ENCODE peak calls at places on chromosomes 5 and 9, in four cellular contexts. One of them, this sample, is unnamed. For H3K36me3, the result is how much of the 10 kb centered on the place peaks cover.

GRCh38 chr9:96413312-96414221 is 4.6 kb downstream of the ZNF367 start:
- DNase-seq in right atrium auricular region: no peak
- DNase-seq in GM23338: no peak
- DNase-seq in kidney: no peak
- DNase-seq in this sample: no peak

GRCh38 chr9:4464911-4465513 is 25.3 kb upstream of the SLC1A1 start:
- DNase-seq in kidney: no peak
- DNase-seq in right atrium auricular region: no peak
- DNase-seq in GM23338: no peak
- DNase-seq in this sample: no peak

GRCh38 chr5:135131801-135132675 is 98.0 kb upstream of the PITX1 start:
- DNase-seq in GM23338: no peak
- DNase-seq in kidney: peak
- DNase-seq in right atrium auricular region: no peak
- DNase-seq in this sample: no peak

GRCh38 chr9:107174441-107174840 is 108.6 kb upstream of the RAD23B start:
- DNase-seq in kidney: no peak
- DNase-seq in right atrium auricular region: no peak
- DNase-seq in GM23338: no peak
- DNase-seq in this sample: no peak

GRCh38 chr9:102950341-102950740 is 44.8 kb upstream of the CYLC2 start:
- DNase-seq in kidney: no peak
- DNase-seq in right atrium auricular region: no peak
- DNase-seq in GM23338: no peak
- DNase-seq in this sample: no peak

GRCh38 chr5:153043876-153044275 is 446.6 kb upstream of the GRIA1 start:
- DNase-seq in kidney: no peak
- DNase-seq in right atrium auricular region: no peak
- DNase-seq in GM23338: no peak
- DNase-seq in this sample: no peak

GRCh38 chr9:110148384-110148783 is 59.6 kb downstream of the C9orf152 start:
- DNase-seq in right atrium auricular region: no peak
- DNase-seq in kidney: no peak
- DNase-seq in GM23338: no peak
- DNase-seq in this sample: no peak

GRCh38 chr5:51380603-51381207 is 2.5 kb upstream of the ISL1 start:
- DNase-seq in GM23338: peak
- DNase-seq in kidney: no peak
- DNase-seq in right atrium auricular region: no peak
- DNase-seq in this sample: no peak

GRCh38 chr5:95042040-95042439 is 242.9 kb downstream of the MCTP1 start:
- DNase-seq in GM23338: no peak
- DNase-seq in right atrium auricular region: no peak
- DNase-seq in kidney: no peak
- DNase-seq in this sample: no peak

GRCh38 chr9:114011313-114011712 is 66.8 kb downstream of the AMBP start:
- DNase-seq in GM23338: no peak
- DNase-seq in right atrium auricular region: no peak
- DNase-seq in kidney: peak
- DNase-seq in this sample: no peak

GRCh38 chr5:100306000-100306399 is 229.2 kb upstream of the FAM174A start:
- DNase-seq in GM23338: no peak
- DNase-seq in kidney: no peak
- DNase-seq in right atrium auricular region: no peak
- DNase-seq in this sample: no peak

GRCh38 chr9:112886351-112886750 is 4.3 kb downstream of the SLC46A2 start:
- DNase-seq in kidney: no peak
- DNase-seq in right atrium auricular region: no peak
- DNase-seq in GM23338: no peak
- DNase-seq in this sample: no peak

GRCh38 chr9:32550046-32550608 is 2.0 kb upstream of the SMIM27 start:
- DNase-seq in GM23338: peak
- DNase-seq in kidney: no peak
- DNase-seq in right atrium auricular region: no peak
- DNase-seq in this sample: no peak

GRCh38 chr9:26565131-26565530 is 327.5 kb downstream of the CAAP1 start:
- DNase-seq in GM23338: no peak
- DNase-seq in right atrium auricular region: no peak
- DNase-seq in kidney: no peak
- DNase-seq in this sample: no peak

GRCh38 chr5:16455670-16456069 is 9.9 kb downstream of the ZNF622 start:
- DNase-seq in GM23338: no peak
- DNase-seq in right atrium auricular region: no peak
- DNase-seq in kidney: no peak
- DNase-seq in this sample: no peak

GRCh38 chr5:119680080-119680479 is 50.7 kb downstream of the FAM170A start:
- DNase-seq in right atrium auricular region: no peak
- DNase-seq in kidney: peak
- DNase-seq in GM23338: no peak
- DNase-seq in this sample: no peak

GRCh38 chr9:38296853-38297252 is 95.6 kb upstream of the ALDH1B1 start:
- DNase-seq in right atrium auricular region: no peak
- DNase-seq in kidney: no peak
- DNase-seq in GM23338: no peak
- DNase-seq in this sample: no peak

GRCh38 chr9:7075154-7075553 is 317.4 kb downstream of the KDM4C start:
- DNase-seq in right atrium auricular region: no peak
- DNase-seq in GM23338: no peak
- DNase-seq in kidney: no peak
- DNase-seq in this sample: no peak

GRCh38 chr9:14092344-14092743 is 221.6 kb downstream of the NFIB start:
- DNase-seq in right atrium auricular region: no peak
- DNase-seq in GM23338: no peak
- DNase-seq in kidney: no peak
- DNase-seq in this sample: no peak

GRCh38 chr5:31445041-31445600 is 86.8 kb downstream of the DROSHA start:
- DNase-seq in kidney: no peak
- DNase-seq in GM23338: no peak
- DNase-seq in right atrium auricular region: no peak
- DNase-seq in this sample: no peak
- H3K36me3 ChIP-seq in kidney: under half
- H3K36me3 ChIP-seq in GM23338: under half
- H3K36me3 ChIP-seq in right atrium auricular region: under half
- H3K36me3 ChIP-seq in this sample: under half

GRCh38 chr5:144281784-144282183 is 111.1 kb downstream of the KCTD16 start:
- DNase-seq in right atrium auricular region: no peak
- DNase-seq in GM23338: no peak
- DNase-seq in kidney: no peak
- DNase-seq in this sample: no peak
- H3K36me3 ChIP-seq in right atrium auricular region: under half
- H3K36me3 ChIP-seq in GM23338: under half
- H3K36me3 ChIP-seq in kidney: under half
- H3K36me3 ChIP-seq in this sample: under half

DNA sequence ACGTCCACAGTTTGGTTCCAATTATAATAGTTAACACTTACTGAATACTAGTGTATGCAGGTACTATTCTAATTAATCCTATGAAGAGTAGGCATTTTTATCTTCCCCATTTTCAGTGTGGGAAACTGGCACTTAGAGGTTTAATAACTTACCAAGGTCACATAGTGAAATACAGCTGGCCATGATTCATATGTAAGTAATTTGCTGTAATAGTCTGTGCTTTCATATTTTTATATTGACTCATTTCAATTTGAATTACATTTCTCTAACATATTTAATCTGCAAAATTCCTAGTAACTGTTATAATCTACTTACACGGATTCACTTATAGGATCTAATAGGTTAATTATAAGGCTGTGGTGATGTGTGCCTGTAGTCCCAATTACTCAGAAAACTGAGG is 19.4 kb downstream of the CCNH start:
- DNase-seq in right atrium auricular region: no peak
- DNase-seq in GM23338: no peak
- DNase-seq in kidney: no peak
- DNase-seq in this sample: no peak
- H3K36me3 ChIP-seq in right atrium auricular region: half or more
- H3K36me3 ChIP-seq in GM23338: half or more
- H3K36me3 ChIP-seq in kidney: under half
- H3K36me3 ChIP-seq in this sample: under half

GRCh38 chr5:19891658-19892057 is 96.3 kb downstream of the CDH18 start:
- DNase-seq in right atrium auricular region: no peak
- DNase-seq in kidney: no peak
- DNase-seq in GM23338: no peak
- DNase-seq in this sample: no peak
- H3K36me3 ChIP-seq in right atrium auricular region: under half
- H3K36me3 ChIP-seq in kidney: under half
- H3K36me3 ChIP-seq in GM23338: under half
- H3K36me3 ChIP-seq in this sample: under half

GRCh38 chr9:21831841-21832509 is 29.5 kb downstream of the MTAP start:
- DNase-seq in GM23338: no peak
- DNase-seq in kidney: no peak
- DNase-seq in right atrium auricular region: no peak
- DNase-seq in this sample: no peak

GRCh38 chr9:21828853-21829405 is 26.5 kb downstream of the MTAP start:
- DNase-seq in GM23338: no peak
- DNase-seq in right atrium auricular region: no peak
- DNase-seq in kidney: no peak
- DNase-seq in this sample: no peak

GRCh38 chr9:21835111-21835510 is 32.7 kb downstream of the MTAP start:
- DNase-seq in GM23338: no peak
- DNase-seq in right atrium auricular region: no peak
- DNase-seq in kidney: no peak
- DNase-seq in this sample: no peak

GRCh38 chr9:21833090-21833801 is 30.8 kb downstream of the MTAP start:
- DNase-seq in GM23338: no peak
- DNase-seq in kidney: no peak
- DNase-seq in right atrium auricular region: no peak
- DNase-seq in this sample: no peak

DNA sequence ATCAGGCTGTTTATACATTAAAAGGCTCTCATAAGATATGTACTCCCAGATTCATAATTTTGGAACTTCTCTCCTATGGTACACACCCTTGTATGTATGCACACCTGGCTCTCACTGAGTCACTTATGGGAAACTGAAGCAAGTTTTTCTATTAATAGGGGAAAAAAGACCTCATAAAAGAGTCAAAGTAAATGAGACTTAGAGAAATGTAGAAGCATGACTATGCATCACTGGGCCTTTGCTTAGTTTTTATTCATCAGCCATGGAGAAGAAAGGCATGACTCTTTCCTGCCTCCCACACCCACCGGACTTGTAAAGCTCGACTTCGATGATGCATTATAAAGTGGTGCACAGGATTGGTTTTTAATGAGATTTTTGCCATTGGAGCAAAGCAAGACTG is 28.2 kb downstream of the MTAP start:
- DNase-seq in GM23338: no peak
- DNase-seq in kidney: no peak
- DNase-seq in right atrium auricular region: no peak
- DNase-seq in this sample: no peak
- H3K36me3 ChIP-seq in GM23338: half or more
- H3K36me3 ChIP-seq in kidney: under half
- H3K36me3 ChIP-seq in right atrium auricular region: under half
- H3K36me3 ChIP-seq in this sample: under half

DNA sequence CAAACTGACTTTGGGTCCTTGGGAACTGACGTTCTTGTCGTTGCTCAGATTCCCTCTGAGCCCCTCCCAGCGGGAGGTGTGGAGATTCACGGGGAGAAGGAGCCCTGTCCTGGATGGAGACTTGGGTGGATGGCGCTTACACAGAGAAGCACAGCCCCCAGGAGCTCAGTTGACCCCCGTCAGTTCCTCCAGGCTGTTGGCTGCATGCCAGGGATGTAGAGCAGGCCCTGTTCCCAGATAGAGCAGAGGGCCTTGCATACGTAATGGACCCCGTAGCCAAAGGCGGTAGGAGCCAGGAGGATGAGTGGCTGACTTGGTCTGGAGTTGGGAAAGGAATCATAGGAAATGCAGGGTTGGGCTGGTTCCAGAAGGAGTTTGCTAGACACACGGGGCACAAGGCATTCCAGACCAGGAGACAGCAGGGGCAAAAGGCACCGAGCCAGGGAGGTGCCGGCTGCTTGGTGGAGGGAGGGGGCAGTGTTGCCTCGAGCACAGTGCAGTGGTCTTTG is 2.5 kb downstream of the PMPCA start:
- DNase-seq in right atrium auricular region: no peak
- DNase-seq in GM23338: no peak
- DNase-seq in kidney: no peak
- DNase-seq in this sample: no peak
- H3K36me3 ChIP-seq in right atrium auricular region: half or more
- H3K36me3 ChIP-seq in GM23338: under half
- H3K36me3 ChIP-seq in kidney: under half
- H3K36me3 ChIP-seq in this sample: under half

DNA sequence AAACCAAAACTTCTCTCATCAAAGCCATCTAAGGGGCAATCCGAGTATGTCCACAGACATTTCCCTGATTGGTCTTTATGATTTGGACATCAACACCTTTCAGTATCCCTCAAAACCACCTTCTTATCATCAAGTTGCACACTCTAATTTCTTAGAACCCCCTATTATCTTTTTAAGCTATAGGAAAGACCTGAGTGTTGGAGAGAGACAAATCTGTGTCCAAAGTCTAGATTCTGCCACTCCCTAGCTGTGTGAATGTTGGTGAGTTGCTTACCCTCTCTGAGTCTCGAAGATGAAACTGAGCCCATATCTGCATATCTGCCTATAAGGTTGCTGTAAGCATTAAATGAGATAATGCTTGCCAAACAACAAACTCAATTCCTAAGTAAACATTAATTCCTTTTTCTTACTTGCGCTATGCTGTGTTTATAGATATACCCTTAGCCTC is 159.1 kb downstream of the DOCK8 start:
- DNase-seq in right atrium auricular region: no peak
- DNase-seq in GM23338: no peak
- DNase-seq in kidney: no peak
- DNase-seq in this sample: no peak
- H3K36me3 ChIP-seq in right atrium auricular region: under half
- H3K36me3 ChIP-seq in GM23338: under half
- H3K36me3 ChIP-seq in kidney: under half
- H3K36me3 ChIP-seq in this sample: under half